ENCODE peak calls at places on chromosomes 2 and 18, in four cellular contexts. A is CD8-positive, alpha-beta memory T cell; D is DND-41; W is neuronal stem cell. Q is an unnamed sample. For H3K4me1, the result is how much of the 10 kb centered on the place peaks cover.

GRCh38 chr2:126824663-126825062 is 74.0 kb upstream of the TEX51 start:
- DNase-seq in A (no peak), D (no peak), W (no peak), Q (no peak)

GRCh38 chr2:79219383-79219988 is 59.9 kb upstream of the REG3A start:
- DNase-seq in A (no peak), D (peak), W (peak), Q (no peak)

GRCh38 chr2:102736174-102736606 is 25.6 kb upstream of the TMEM182 start:
- DNase-seq in A (no peak), D (no peak), W (peak), Q (no peak)

GRCh38 chr2:73896362-73897239 is 3.8 kb downstream of the ACTG2 start:
- DNase-seq in A (peak), D (peak), W (no peak), Q (no peak)

GRCh38 chr2:20617892-20618467 is 32.9 kb downstream of the HS1BP3 start:
- DNase-seq in A (no peak), D (no peak), W (no peak), Q (no peak)

GRCh38 chr18:59156316-59156715 is 16.6 kb downstream of the SEC11C start:
- DNase-seq in A (no peak), D (no peak), W (no peak), Q (no peak)

GRCh38 chr18:48569139-48569914 is 30.5 kb downstream of the CTIF start:
- DNase-seq in A (no peak), D (no peak), W (no peak), Q (no peak)

GRCh38 chr18:54716586-54716985 is 111.7 kb upstream of the RAB27B start:
- DNase-seq in A (no peak), D (no peak), W (no peak), Q (no peak)

GRCh38 chr2:144330951-144331651 is 188.8 kb downstream of the ZEB2 start:
- DNase-seq in A (no peak), D (no peak), W (no peak), Q (peak)

GRCh38 chr2:178882666-178883440 is 75.6 kb upstream of the TTN start:
- DNase-seq in A (no peak), D (no peak), W (no peak), Q (no peak)

GRCh38 chr2:194619368-194619767 is 1037.7 kb upstream of the SLC39A10 start:
- DNase-seq in A (no peak), D (no peak), W (no peak), Q (no peak)

GRCh38 chr2:72916743-72917137 is 579 bp upstream of the EMX1 start:
- DNase-seq in A (no peak), D (no peak), W (no peak), Q (no peak)

GRCh38 chr2:63668464-63668863 is 79.7 kb downstream of the MDH1 start:
- DNase-seq in A (no peak), D (no peak), W (no peak), Q (no peak)

GRCh38 chr2:113183264-113183663 is 9.5 kb downstream of the PSD4 start:
- DNase-seq in A (no peak), D (no peak), W (no peak), Q (no peak)

GRCh38 chr2:113182471-113183260 is 8.9 kb downstream of the PSD4 start:
- DNase-seq in A (no peak), D (no peak), W (no peak), Q (no peak)

GRCh38 chr2:113179446-113180045 is 5.8 kb downstream of the PSD4 start:
- DNase-seq in A (no peak), D (no peak), W (no peak), Q (no peak)

GRCh38 chr2:113180131-113180946 is 6.6 kb downstream of the PSD4 start:
- DNase-seq in A (no peak), D (no peak), W (no peak), Q (no peak)

DNA sequence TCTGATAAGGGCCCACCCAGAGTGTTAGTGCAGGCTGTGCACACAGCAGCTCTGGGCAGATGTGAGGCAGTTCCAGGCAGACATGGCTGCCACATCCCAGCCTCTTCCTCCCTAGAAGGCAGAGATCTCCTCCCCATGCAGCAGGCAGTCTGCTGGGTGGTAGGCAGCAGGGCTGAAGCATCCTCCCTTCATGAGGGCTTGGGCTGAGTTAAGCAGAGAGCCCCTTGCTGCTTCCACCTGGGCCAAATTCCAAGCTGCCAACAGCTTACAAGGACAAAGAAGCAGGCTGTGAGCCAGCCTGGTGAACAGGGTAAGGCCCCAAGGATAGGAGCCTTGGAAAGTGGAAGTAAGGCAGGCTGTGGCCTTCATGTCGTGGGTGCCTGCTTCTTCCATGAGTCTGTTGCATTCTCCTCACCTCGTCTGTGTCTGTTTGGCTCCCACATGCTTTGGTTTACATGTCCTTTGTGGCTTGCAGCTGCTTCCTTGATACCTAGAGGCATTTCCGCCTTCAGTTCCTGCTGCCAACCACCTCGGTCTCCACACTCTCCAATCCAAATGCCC is 7.8 kb downstream of the PSD4 start:
- DNase-seq in A (no peak), D (no peak), W (no peak), Q (peak)
- H3K27ac ChIP-seq in A (no peak), D (peak), W (no peak), Q (peak)

GRCh38 chr2:95386031-95386430 is 16.5 kb upstream of the FAHD2A start:
- DNase-seq in A (no peak), D (no peak), W (no peak), Q (no peak)
- H3K4me1 ChIP-seq in A (under half), D (under half), W (under half), Q (under half)

DNA sequence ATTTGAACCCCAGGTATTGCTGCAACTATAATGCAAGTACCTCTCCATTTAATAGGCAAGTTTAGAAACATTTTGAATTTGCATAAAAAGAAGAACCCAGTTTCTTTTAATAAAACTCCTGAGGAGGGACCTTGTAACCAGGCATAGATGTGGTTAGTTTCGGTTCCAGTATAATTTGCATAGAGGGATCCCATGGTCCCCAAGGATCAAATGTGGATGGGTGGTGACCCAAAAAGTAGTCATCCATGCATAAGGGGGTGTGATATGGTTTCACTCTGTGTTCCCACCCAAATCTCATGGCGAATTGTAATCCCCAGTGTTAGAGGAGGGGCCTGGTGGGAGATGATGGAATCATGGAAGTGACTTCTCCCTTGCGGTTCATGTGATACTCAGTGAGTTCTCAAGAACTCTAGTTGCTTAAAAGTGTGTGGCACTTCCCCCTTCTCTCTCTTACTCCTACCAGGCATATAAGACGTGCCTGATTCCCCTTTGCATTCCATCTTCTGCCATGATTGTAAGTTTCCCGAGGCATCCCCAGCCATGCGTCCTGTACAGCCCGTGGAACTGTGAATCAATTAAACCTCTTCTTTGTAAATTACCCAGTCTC is 40.2 kb upstream of the SKA1 start:
- DNase-seq in A (no peak), D (no peak), W (no peak), Q (no peak)
- H3K4me3 ChIP-seq in A (no peak), D (no peak), W (no peak), Q (no peak)

GRCh38 chr18:46051731-46052461 is 20.2 kb downstream of the PSTPIP2 start:
- DNase-seq in A (no peak), D (no peak), W (no peak), Q (no peak)

GRCh38 chr18:46060359-46060841 is 11.7 kb downstream of the PSTPIP2 start:
- DNase-seq in A (no peak), D (no peak), W (no peak), Q (no peak)

GRCh38 chr18:46054956-46055831 is 16.9 kb downstream of the PSTPIP2 start:
- DNase-seq in A (no peak), D (peak), W (no peak), Q (no peak)

GRCh38 chr18:46053368-46054095 is 18.5 kb downstream of the PSTPIP2 start:
- DNase-seq in A (no peak), D (no peak), W (no peak), Q (no peak)

GRCh38 chr18:46055841-46056240 is 16.2 kb downstream of the PSTPIP2 start:
- DNase-seq in A (no peak), D (no peak), W (no peak), Q (no peak)
- H3K27ac ChIP-seq in A (no peak), D (peak), W (no peak), Q (no peak)